ENCODE peak calls at places on chromosome 13, in seven cellular contexts. One of them, this sample, is unnamed.

GRCh38 chr13:49459580-49459979 is 15.5 kb downstream of the SETDB2 start:
- DNase-seq in AG04450: no peak
- DNase-seq in activated naive CD4-positive, alpha-beta T cell treated with Interleukin-2 at 50 U/mL for 16 hours: no peak
- DNase-seq in SJCRH30: no peak
- DNase-seq in amniotic stem cell: no peak
- DNase-seq in effector memory CD4-positive, alpha-beta T cell: no peak
- DNase-seq in stimulated activated CD8-positive, alpha-beta memory T cell treated with anti-CD3 and anti-CD28 coated beads, Interleukin-7, amount 100 ng/mL, for 1 hour: no peak
- DNase-seq in this sample: no peak

GRCh38 chr13:33394294-33394932 is 108.9 kb upstream of the STARD13 start:
- DNase-seq in SJCRH30: no peak
- DNase-seq in activated naive CD4-positive, alpha-beta T cell treated with Interleukin-2 at 50 U/mL for 16 hours: no peak
- DNase-seq in amniotic stem cell: no peak
- DNase-seq in effector memory CD4-positive, alpha-beta T cell: no peak
- DNase-seq in AG04450: no peak
- DNase-seq in stimulated activated CD8-positive, alpha-beta memory T cell treated with anti-CD3 and anti-CD28 coated beads, Interleukin-7, amount 100 ng/mL, for 1 hour: no peak
- DNase-seq in this sample: no peak

GRCh38 chr13:110559429-110559943 is 2.0 kb downstream of the RAB20 start:
- DNase-seq in effector memory CD4-positive, alpha-beta T cell: no peak
- DNase-seq in stimulated activated CD8-positive, alpha-beta memory T cell treated with anti-CD3 and anti-CD28 coated beads, Interleukin-7, amount 100 ng/mL, for 1 hour: no peak
- DNase-seq in AG04450: no peak
- DNase-seq in SJCRH30: no peak
- DNase-seq in amniotic stem cell: no peak
- DNase-seq in activated naive CD4-positive, alpha-beta T cell treated with Interleukin-2 at 50 U/mL for 16 hours: no peak
- DNase-seq in this sample: no peak

GRCh38 chr13:76708138-76708537 is 178.1 kb downstream of the KCTD12 start:
- DNase-seq in SJCRH30: no peak
- DNase-seq in effector memory CD4-positive, alpha-beta T cell: no peak
- DNase-seq in activated naive CD4-positive, alpha-beta T cell treated with Interleukin-2 at 50 U/mL for 16 hours: no peak
- DNase-seq in amniotic stem cell: no peak
- DNase-seq in AG04450: no peak
- DNase-seq in stimulated activated CD8-positive, alpha-beta memory T cell treated with anti-CD3 and anti-CD28 coated beads, Interleukin-7, amount 100 ng/mL, for 1 hour: no peak
- DNase-seq in this sample: no peak

GRCh38 chr13:52344108-52344507 is 61.9 kb downstream of the THSD1 start:
- DNase-seq in amniotic stem cell: no peak
- DNase-seq in effector memory CD4-positive, alpha-beta T cell: no peak
- DNase-seq in stimulated activated CD8-positive, alpha-beta memory T cell treated with anti-CD3 and anti-CD28 coated beads, Interleukin-7, amount 100 ng/mL, for 1 hour: no peak
- DNase-seq in AG04450: no peak
- DNase-seq in SJCRH30: no peak
- DNase-seq in activated naive CD4-positive, alpha-beta T cell treated with Interleukin-2 at 50 U/mL for 16 hours: no peak
- DNase-seq in this sample: no peak

GRCh38 chr13:97359181-97360057 is 74.5 kb upstream of the RAP2A start:
- DNase-seq in stimulated activated CD8-positive, alpha-beta memory T cell treated with anti-CD3 and anti-CD28 coated beads, Interleukin-7, amount 100 ng/mL, for 1 hour: no peak
- DNase-seq in amniotic stem cell: peak; percentile 40
- DNase-seq in activated naive CD4-positive, alpha-beta T cell treated with Interleukin-2 at 50 U/mL for 16 hours: peak; percentile 40
- DNase-seq in AG04450: peak; percentile 87
- DNase-seq in effector memory CD4-positive, alpha-beta T cell: peak; percentile 10
- DNase-seq in SJCRH30: peak; percentile 87
- DNase-seq in this sample: peak; percentile 43

GRCh38 chr13:105232403-105232802 is 1303.1 kb downstream of the EFNB2 start:
- DNase-seq in AG04450: no peak
- DNase-seq in amniotic stem cell: no peak
- DNase-seq in effector memory CD4-positive, alpha-beta T cell: no peak
- DNase-seq in stimulated activated CD8-positive, alpha-beta memory T cell treated with anti-CD3 and anti-CD28 coated beads, Interleukin-7, amount 100 ng/mL, for 1 hour: no peak
- DNase-seq in activated naive CD4-positive, alpha-beta T cell treated with Interleukin-2 at 50 U/mL for 16 hours: no peak
- DNase-seq in SJCRH30: no peak
- DNase-seq in this sample: no peak

GRCh38 chr13:26679945-26680516 is 80.6 kb downstream of the GPR12 start:
- DNase-seq in activated naive CD4-positive, alpha-beta T cell treated with Interleukin-2 at 50 U/mL for 16 hours: no peak
- DNase-seq in SJCRH30: peak; percentile 72
- DNase-seq in effector memory CD4-positive, alpha-beta T cell: no peak
- DNase-seq in stimulated activated CD8-positive, alpha-beta memory T cell treated with anti-CD3 and anti-CD28 coated beads, Interleukin-7, amount 100 ng/mL, for 1 hour: no peak
- DNase-seq in AG04450: no peak
- DNase-seq in amniotic stem cell: peak; percentile 7
- DNase-seq in this sample: peak; percentile 46

GRCh38 chr13:20446405-20446804 is 79.3 kb downstream of the CRYL1 start:
- DNase-seq in SJCRH30: no peak
- DNase-seq in AG04450: no peak
- DNase-seq in stimulated activated CD8-positive, alpha-beta memory T cell treated with anti-CD3 and anti-CD28 coated beads, Interleukin-7, amount 100 ng/mL, for 1 hour: no peak
- DNase-seq in amniotic stem cell: no peak
- DNase-seq in activated naive CD4-positive, alpha-beta T cell treated with Interleukin-2 at 50 U/mL for 16 hours: no peak
- DNase-seq in effector memory CD4-positive, alpha-beta T cell: no peak
- DNase-seq in this sample: no peak

GRCh38 chr13:44300895-44301638 is 72.6 kb upstream of the SERP2 start:
- DNase-seq in stimulated activated CD8-positive, alpha-beta memory T cell treated with anti-CD3 and anti-CD28 coated beads, Interleukin-7, amount 100 ng/mL, for 1 hour: no peak
- DNase-seq in activated naive CD4-positive, alpha-beta T cell treated with Interleukin-2 at 50 U/mL for 16 hours: peak; percentile 11
- DNase-seq in SJCRH30: no peak
- DNase-seq in AG04450: no peak
- DNase-seq in amniotic stem cell: peak; percentile 6
- DNase-seq in effector memory CD4-positive, alpha-beta T cell: no peak
- DNase-seq in this sample: peak; percentile 36

GRCh38 chr13:78875792-78876580 is 217.0 kb upstream of the OBI1 start:
- DNase-seq in amniotic stem cell: no peak
- DNase-seq in SJCRH30: peak; percentile 37
- DNase-seq in effector memory CD4-positive, alpha-beta T cell: no peak
- DNase-seq in activated naive CD4-positive, alpha-beta T cell treated with Interleukin-2 at 50 U/mL for 16 hours: no peak
- DNase-seq in stimulated activated CD8-positive, alpha-beta memory T cell treated with anti-CD3 and anti-CD28 coated beads, Interleukin-7, amount 100 ng/mL, for 1 hour: no peak
- DNase-seq in AG04450: no peak
- DNase-seq in this sample: no peak

GRCh38 chr13:25111557-25111956 is 15.6 kb downstream of the PABPC3 start:
- DNase-seq in activated naive CD4-positive, alpha-beta T cell treated with Interleukin-2 at 50 U/mL for 16 hours: no peak
- DNase-seq in stimulated activated CD8-positive, alpha-beta memory T cell treated with anti-CD3 and anti-CD28 coated beads, Interleukin-7, amount 100 ng/mL, for 1 hour: no peak
- DNase-seq in amniotic stem cell: no peak
- DNase-seq in AG04450: no peak
- DNase-seq in SJCRH30: no peak
- DNase-seq in effector memory CD4-positive, alpha-beta T cell: no peak
- DNase-seq in this sample: no peak

GRCh38 chr13:20924758-20925394 is 22.3 kb upstream of the XPO4 start:
- DNase-seq in effector memory CD4-positive, alpha-beta T cell: peak; percentile 17
- DNase-seq in SJCRH30: peak; percentile 90
- DNase-seq in activated naive CD4-positive, alpha-beta T cell treated with Interleukin-2 at 50 U/mL for 16 hours: peak; percentile 69
- DNase-seq in stimulated activated CD8-positive, alpha-beta memory T cell treated with anti-CD3 and anti-CD28 coated beads, Interleukin-7, amount 100 ng/mL, for 1 hour: peak; percentile 38
- DNase-seq in amniotic stem cell: peak; percentile 82
- DNase-seq in AG04450: peak; percentile 70
- DNase-seq in this sample: peak; percentile 45

GRCh38 chr13:108980237-108980636 is 350.8 kb downstream of the MYO16 start:
- DNase-seq in SJCRH30: no peak
- DNase-seq in stimulated activated CD8-positive, alpha-beta memory T cell treated with anti-CD3 and anti-CD28 coated beads, Interleukin-7, amount 100 ng/mL, for 1 hour: no peak
- DNase-seq in activated naive CD4-positive, alpha-beta T cell treated with Interleukin-2 at 50 U/mL for 16 hours: no peak
- DNase-seq in amniotic stem cell: no peak
- DNase-seq in AG04450: no peak
- DNase-seq in effector memory CD4-positive, alpha-beta T cell: no peak
- DNase-seq in this sample: no peak

GRCh38 chr13:20150561-20150960 is 10.3 kb downstream of the GJA3 start:
- DNase-seq in activated naive CD4-positive, alpha-beta T cell treated with Interleukin-2 at 50 U/mL for 16 hours: no peak
- DNase-seq in effector memory CD4-positive, alpha-beta T cell: no peak
- DNase-seq in amniotic stem cell: no peak
- DNase-seq in SJCRH30: no peak
- DNase-seq in stimulated activated CD8-positive, alpha-beta memory T cell treated with anti-CD3 and anti-CD28 coated beads, Interleukin-7, amount 100 ng/mL, for 1 hour: no peak
- DNase-seq in AG04450: no peak
- DNase-seq in this sample: no peak

GRCh38 chr13:49667773-49668172 is 23.5 kb downstream of the EBPL start:
- DNase-seq in AG04450: no peak
- DNase-seq in activated naive CD4-positive, alpha-beta T cell treated with Interleukin-2 at 50 U/mL for 16 hours: no peak
- DNase-seq in stimulated activated CD8-positive, alpha-beta memory T cell treated with anti-CD3 and anti-CD28 coated beads, Interleukin-7, amount 100 ng/mL, for 1 hour: no peak
- DNase-seq in amniotic stem cell: no peak
- DNase-seq in SJCRH30: no peak
- DNase-seq in effector memory CD4-positive, alpha-beta T cell: no peak
- DNase-seq in this sample: no peak

GRCh38 chr13:60152114-60152513 is 11.6 kb downstream of the DIAPH3 start:
- DNase-seq in stimulated activated CD8-positive, alpha-beta memory T cell treated with anti-CD3 and anti-CD28 coated beads, Interleukin-7, amount 100 ng/mL, for 1 hour: no peak
- DNase-seq in amniotic stem cell: no peak
- DNase-seq in effector memory CD4-positive, alpha-beta T cell: no peak
- DNase-seq in activated naive CD4-positive, alpha-beta T cell treated with Interleukin-2 at 50 U/mL for 16 hours: no peak
- DNase-seq in SJCRH30: no peak
- DNase-seq in AG04450: no peak
- DNase-seq in this sample: no peak

GRCh38 chr13:25881136-25881926 is 170.5 kb downstream of the SHISA2 start:
- DNase-seq in SJCRH30: peak; percentile 60
- DNase-seq in activated naive CD4-positive, alpha-beta T cell treated with Interleukin-2 at 50 U/mL for 16 hours: no peak
- DNase-seq in amniotic stem cell: no peak
- DNase-seq in AG04450: no peak
- DNase-seq in effector memory CD4-positive, alpha-beta T cell: no peak
- DNase-seq in stimulated activated CD8-positive, alpha-beta memory T cell treated with anti-CD3 and anti-CD28 coated beads, Interleukin-7, amount 100 ng/mL, for 1 hour: no peak
- DNase-seq in this sample: peak; percentile 19

GRCh38 chr13:48954086-48954485 is 21.6 kb upstream of the FNDC3A start:
- DNase-seq in SJCRH30: peak; percentile 77
- DNase-seq in amniotic stem cell: no peak
- DNase-seq in AG04450: no peak
- DNase-seq in activated naive CD4-positive, alpha-beta T cell treated with Interleukin-2 at 50 U/mL for 16 hours: no peak
- DNase-seq in effector memory CD4-positive, alpha-beta T cell: no peak
- DNase-seq in stimulated activated CD8-positive, alpha-beta memory T cell treated with anti-CD3 and anti-CD28 coated beads, Interleukin-7, amount 100 ng/mL, for 1 hour: no peak
- DNase-seq in this sample: peak; percentile 64

GRCh38 chr13:77975358-77976042 is 56.9 kb upstream of the EDNRB start:
- DNase-seq in SJCRH30: no peak
- DNase-seq in activated naive CD4-positive, alpha-beta T cell treated with Interleukin-2 at 50 U/mL for 16 hours: no peak
- DNase-seq in amniotic stem cell: no peak
- DNase-seq in effector memory CD4-positive, alpha-beta T cell: no peak
- DNase-seq in AG04450: no peak
- DNase-seq in stimulated activated CD8-positive, alpha-beta memory T cell treated with anti-CD3 and anti-CD28 coated beads, Interleukin-7, amount 100 ng/mL, for 1 hour: no peak
- DNase-seq in this sample: no peak

GRCh38 chr13:41294914-41295313 is 16.2 kb upstream of the NAA16 start:
- DNase-seq in AG04450: no peak
- DNase-seq in SJCRH30: no peak
- DNase-seq in amniotic stem cell: no peak
- DNase-seq in effector memory CD4-positive, alpha-beta T cell: no peak
- DNase-seq in activated naive CD4-positive, alpha-beta T cell treated with Interleukin-2 at 50 U/mL for 16 hours: no peak
- DNase-seq in stimulated activated CD8-positive, alpha-beta memory T cell treated with anti-CD3 and anti-CD28 coated beads, Interleukin-7, amount 100 ng/mL, for 1 hour: no peak
- DNase-seq in this sample: no peak

GRCh38 chr13:36074659-36075058 is 56.5 kb downstream of the DCLK1 start:
- DNase-seq in stimulated activated CD8-positive, alpha-beta memory T cell treated with anti-CD3 and anti-CD28 coated beads, Interleukin-7, amount 100 ng/mL, for 1 hour: no peak
- DNase-seq in AG04450: no peak
- DNase-seq in SJCRH30: no peak
- DNase-seq in effector memory CD4-positive, alpha-beta T cell: no peak
- DNase-seq in activated naive CD4-positive, alpha-beta T cell treated with Interleukin-2 at 50 U/mL for 16 hours: no peak
- DNase-seq in amniotic stem cell: no peak
- DNase-seq in this sample: no peak

GRCh38 chr13:102907016-102907756 is 61.4 kb downstream of the ERCC5 start:
- DNase-seq in amniotic stem cell: no peak
- DNase-seq in activated naive CD4-positive, alpha-beta T cell treated with Interleukin-2 at 50 U/mL for 16 hours: no peak
- DNase-seq in stimulated activated CD8-positive, alpha-beta memory T cell treated with anti-CD3 and anti-CD28 coated beads, Interleukin-7, amount 100 ng/mL, for 1 hour: no peak
- DNase-seq in SJCRH30: peak; percentile 55
- DNase-seq in effector memory CD4-positive, alpha-beta T cell: no peak
- DNase-seq in AG04450: no peak
- DNase-seq in this sample: no peak

GRCh38 chr13:80454245-80454644 is 113.3 kb upstream of the SPRY2 start:
- DNase-seq in amniotic stem cell: no peak
- DNase-seq in stimulated activated CD8-positive, alpha-beta memory T cell treated with anti-CD3 and anti-CD28 coated beads, Interleukin-7, amount 100 ng/mL, for 1 hour: no peak
- DNase-seq in SJCRH30: peak; percentile 59
- DNase-seq in effector memory CD4-positive, alpha-beta T cell: no peak
- DNase-seq in AG04450: no peak
- DNase-seq in activated naive CD4-positive, alpha-beta T cell treated with Interleukin-2 at 50 U/mL for 16 hours: no peak
- DNase-seq in this sample: peak; percentile 58

GRCh38 chr13:112446867-112447266 is 70.7 kb downstream of the SPACA7 start:
- DNase-seq in SJCRH30: no peak
- DNase-seq in activated naive CD4-positive, alpha-beta T cell treated with Interleukin-2 at 50 U/mL for 16 hours: no peak
- DNase-seq in stimulated activated CD8-positive, alpha-beta memory T cell treated with anti-CD3 and anti-CD28 coated beads, Interleukin-7, amount 100 ng/mL, for 1 hour: no peak
- DNase-seq in effector memory CD4-positive, alpha-beta T cell: no peak
- DNase-seq in AG04450: no peak
- DNase-seq in amniotic stem cell: no peak
- DNase-seq in this sample: no peak

GRCh38 chr13:114311387-114311786 is 2.9 kb upstream of the CHAMP1 start:
- DNase-seq in SJCRH30: no peak
- DNase-seq in stimulated activated CD8-positive, alpha-beta memory T cell treated with anti-CD3 and anti-CD28 coated beads, Interleukin-7, amount 100 ng/mL, for 1 hour: no peak
- DNase-seq in AG04450: no peak
- DNase-seq in amniotic stem cell: no peak
- DNase-seq in effector memory CD4-positive, alpha-beta T cell: no peak
- DNase-seq in activated naive CD4-positive, alpha-beta T cell treated with Interleukin-2 at 50 U/mL for 16 hours: no peak
- DNase-seq in this sample: no peak

This sample was measured in skeletal muscle cell.